ENCODE peak calls at places on chromosomes 3 and 15, in seven cellular contexts. One of them, this sample, is unnamed.
A peak's percentile ranks its signal among the peaks of the same experiment; 100 is the strongest.

GRCh38 chr3:46612324-46612723 is at the start of gene FAM240A:
- DNase-seq in islet precursor cell: no peak
- DNase-seq in right cardiac atrium: no peak
- DNase-seq in PC-3: no peak
- DNase-seq in activated CD4-positive, alpha-beta T cell treated with anti-CD3 and anti-CD28 coated beads, Interleukin-2, amount 50 U/mL, for 4 hours: no peak
- DNase-seq in glutamatergic neuron: no peak
- DNase-seq in stimulated activated CD8-positive, alpha-beta memory T cell treated with anti-CD3 and anti-CD28 coated beads, Interleukin-4, amount 100 ng/mL, for 48 hours: no peak
- DNase-seq in this sample: no peak

GRCh38 chr3:186365202-186365974 is 3.4 kb upstream of the DGKG start:
- DNase-seq in islet precursor cell: peak; percentile 61
- DNase-seq in right cardiac atrium: no peak
- DNase-seq in PC-3: peak; percentile 35
- DNase-seq in activated CD4-positive, alpha-beta T cell treated with anti-CD3 and anti-CD28 coated beads, Interleukin-2, amount 50 U/mL, for 4 hours: no peak
- DNase-seq in glutamatergic neuron: no peak
- DNase-seq in stimulated activated CD8-positive, alpha-beta memory T cell treated with anti-CD3 and anti-CD28 coated beads, Interleukin-4, amount 100 ng/mL, for 48 hours: no peak
- DNase-seq in this sample: no peak

GRCh38 chr15:74185949-74186348 is 12.4 kb downstream of the ISLR start:
- DNase-seq in islet precursor cell: no peak
- DNase-seq in right cardiac atrium: no peak
- DNase-seq in PC-3: peak; percentile 59
- DNase-seq in activated CD4-positive, alpha-beta T cell treated with anti-CD3 and anti-CD28 coated beads, Interleukin-2, amount 50 U/mL, for 4 hours: no peak
- DNase-seq in glutamatergic neuron: no peak
- DNase-seq in stimulated activated CD8-positive, alpha-beta memory T cell treated with anti-CD3 and anti-CD28 coated beads, Interleukin-4, amount 100 ng/mL, for 48 hours: peak; percentile 48
- DNase-seq in this sample: peak; percentile 45

GRCh38 chr3:125050486-125051172 is 5.2 kb downstream of the HEG1 start:
- DNase-seq in islet precursor cell: peak; percentile 36
- DNase-seq in right cardiac atrium: no peak
- DNase-seq in PC-3: no peak
- DNase-seq in activated CD4-positive, alpha-beta T cell treated with anti-CD3 and anti-CD28 coated beads, Interleukin-2, amount 50 U/mL, for 4 hours: no peak
- DNase-seq in glutamatergic neuron: no peak
- DNase-seq in stimulated activated CD8-positive, alpha-beta memory T cell treated with anti-CD3 and anti-CD28 coated beads, Interleukin-4, amount 100 ng/mL, for 48 hours: no peak
- DNase-seq in this sample: peak; percentile 18

GRCh38 chr15:80789296-80789695 is 10.1 kb downstream of the CEMIP start:
- DNase-seq in islet precursor cell: no peak
- DNase-seq in right cardiac atrium: no peak
- DNase-seq in PC-3: no peak
- DNase-seq in activated CD4-positive, alpha-beta T cell treated with anti-CD3 and anti-CD28 coated beads, Interleukin-2, amount 50 U/mL, for 4 hours: no peak
- DNase-seq in glutamatergic neuron: no peak
- DNase-seq in stimulated activated CD8-positive, alpha-beta memory T cell treated with anti-CD3 and anti-CD28 coated beads, Interleukin-4, amount 100 ng/mL, for 48 hours: no peak
- DNase-seq in this sample: peak; percentile 36

GRCh38 chr3:115790759-115791158 is 167.4 kb downstream of the GAP43 start:
- DNase-seq in islet precursor cell: peak; percentile 95
- DNase-seq in right cardiac atrium: no peak
- DNase-seq in PC-3: peak; percentile 98
- DNase-seq in activated CD4-positive, alpha-beta T cell treated with anti-CD3 and anti-CD28 coated beads, Interleukin-2, amount 50 U/mL, for 4 hours: peak; percentile 53
- DNase-seq in glutamatergic neuron: no peak
- DNase-seq in stimulated activated CD8-positive, alpha-beta memory T cell treated with anti-CD3 and anti-CD28 coated beads, Interleukin-4, amount 100 ng/mL, for 48 hours: peak; percentile 59
- DNase-seq in this sample: peak; percentile 98

GRCh38 chr15:51759557-51760070 is 8.2 kb downstream of the TMOD2 start:
- DNase-seq in islet precursor cell: no peak
- DNase-seq in right cardiac atrium: peak; percentile 75
- DNase-seq in PC-3: no peak
- DNase-seq in activated CD4-positive, alpha-beta T cell treated with anti-CD3 and anti-CD28 coated beads, Interleukin-2, amount 50 U/mL, for 4 hours: no peak
- DNase-seq in glutamatergic neuron: no peak
- DNase-seq in stimulated activated CD8-positive, alpha-beta memory T cell treated with anti-CD3 and anti-CD28 coated beads, Interleukin-4, amount 100 ng/mL, for 48 hours: peak; percentile 35
- DNase-seq in this sample: peak; percentile 57

GRCh38 chr3:14274999-14275961 is 96.7 kb downstream of the LSM3 start:
- DNase-seq in islet precursor cell: peak; percentile 69
- DNase-seq in right cardiac atrium: no peak
- DNase-seq in PC-3: peak; percentile 12
- DNase-seq in activated CD4-positive, alpha-beta T cell treated with anti-CD3 and anti-CD28 coated beads, Interleukin-2, amount 50 U/mL, for 4 hours: no peak
- DNase-seq in glutamatergic neuron: no peak
- DNase-seq in stimulated activated CD8-positive, alpha-beta memory T cell treated with anti-CD3 and anti-CD28 coated beads, Interleukin-4, amount 100 ng/mL, for 48 hours: no peak
- DNase-seq in this sample: peak; percentile 35

GRCh38 chr3:99286266-99286845 is 352.0 kb upstream of the COL8A1 start:
- DNase-seq in islet precursor cell: no peak
- DNase-seq in right cardiac atrium: no peak
- DNase-seq in PC-3: no peak
- DNase-seq in activated CD4-positive, alpha-beta T cell treated with anti-CD3 and anti-CD28 coated beads, Interleukin-2, amount 50 U/mL, for 4 hours: no peak
- DNase-seq in glutamatergic neuron: no peak
- DNase-seq in stimulated activated CD8-positive, alpha-beta memory T cell treated with anti-CD3 and anti-CD28 coated beads, Interleukin-4, amount 100 ng/mL, for 48 hours: no peak
- DNase-seq in this sample: peak; percentile 7

GRCh38 chr3:182792901-182793662 is at the start of gene ATP11B:
- DNase-seq in islet precursor cell: peak; percentile 75
- DNase-seq in right cardiac atrium: peak; percentile 90
- DNase-seq in PC-3: peak; percentile 62
- DNase-seq in activated CD4-positive, alpha-beta T cell treated with anti-CD3 and anti-CD28 coated beads, Interleukin-2, amount 50 U/mL, for 4 hours: peak; percentile 66
- DNase-seq in glutamatergic neuron: peak; percentile 68
- DNase-seq in stimulated activated CD8-positive, alpha-beta memory T cell treated with anti-CD3 and anti-CD28 coated beads, Interleukin-4, amount 100 ng/mL, for 48 hours: peak; percentile 83
- DNase-seq in this sample: peak; percentile 76

GRCh38 chr3:156674911-156675743 is 737 bp downstream of the TIPARP start:
- DNase-seq in islet precursor cell: peak; percentile 68
- DNase-seq in right cardiac atrium: peak; percentile 88
- DNase-seq in PC-3: peak; percentile 34
- DNase-seq in activated CD4-positive, alpha-beta T cell treated with anti-CD3 and anti-CD28 coated beads, Interleukin-2, amount 50 U/mL, for 4 hours: peak; percentile 9
- DNase-seq in glutamatergic neuron: peak; percentile 72
- DNase-seq in stimulated activated CD8-positive, alpha-beta memory T cell treated with anti-CD3 and anti-CD28 coated beads, Interleukin-4, amount 100 ng/mL, for 48 hours: peak; percentile 65
- DNase-seq in this sample: peak; percentile 71

GRCh38 chr3:157094301-157094700 is 65.6 kb downstream of the CCNL1 start:
- DNase-seq in islet precursor cell: no peak
- DNase-seq in right cardiac atrium: no peak
- DNase-seq in PC-3: no peak
- DNase-seq in activated CD4-positive, alpha-beta T cell treated with anti-CD3 and anti-CD28 coated beads, Interleukin-2, amount 50 U/mL, for 4 hours: no peak
- DNase-seq in glutamatergic neuron: no peak
- DNase-seq in stimulated activated CD8-positive, alpha-beta memory T cell treated with anti-CD3 and anti-CD28 coated beads, Interleukin-4, amount 100 ng/mL, for 48 hours: no peak
- DNase-seq in this sample: peak; percentile 57

GRCh38 chr3:148737104-148737525 is 39.4 kb downstream of the AGTR1 start:
- DNase-seq in islet precursor cell: no peak
- DNase-seq in right cardiac atrium: no peak
- DNase-seq in PC-3: no peak
- DNase-seq in activated CD4-positive, alpha-beta T cell treated with anti-CD3 and anti-CD28 coated beads, Interleukin-2, amount 50 U/mL, for 4 hours: no peak
- DNase-seq in glutamatergic neuron: no peak
- DNase-seq in stimulated activated CD8-positive, alpha-beta memory T cell treated with anti-CD3 and anti-CD28 coated beads, Interleukin-4, amount 100 ng/mL, for 48 hours: no peak
- DNase-seq in this sample: peak; percentile 30

GRCh38 chr15:38035701-38036100 is 101.3 kb downstream of the TMCO5A start:
- DNase-seq in islet precursor cell: no peak
- DNase-seq in right cardiac atrium: no peak
- DNase-seq in PC-3: peak; percentile 65
- DNase-seq in activated CD4-positive, alpha-beta T cell treated with anti-CD3 and anti-CD28 coated beads, Interleukin-2, amount 50 U/mL, for 4 hours: no peak
- DNase-seq in glutamatergic neuron: no peak
- DNase-seq in stimulated activated CD8-positive, alpha-beta memory T cell treated with anti-CD3 and anti-CD28 coated beads, Interleukin-4, amount 100 ng/mL, for 48 hours: no peak
- DNase-seq in this sample: peak; percentile 54

GRCh38 chr3:48268936-48269551 is 28.1 kb downstream of the ZNF589 start:
- DNase-seq in islet precursor cell: no peak
- DNase-seq in right cardiac atrium: no peak
- DNase-seq in PC-3: no peak
- DNase-seq in activated CD4-positive, alpha-beta T cell treated with anti-CD3 and anti-CD28 coated beads, Interleukin-2, amount 50 U/mL, for 4 hours: peak; percentile 65
- DNase-seq in glutamatergic neuron: no peak
- DNase-seq in stimulated activated CD8-positive, alpha-beta memory T cell treated with anti-CD3 and anti-CD28 coated beads, Interleukin-4, amount 100 ng/mL, for 48 hours: peak; percentile 83
- DNase-seq in this sample: no peak

GRCh38 chr3:149576071-149576564 is 81.7 kb downstream of the WWTR1 start:
- DNase-seq in islet precursor cell: peak; percentile 91
- DNase-seq in right cardiac atrium: peak; percentile 24
- DNase-seq in PC-3: peak; percentile 98
- DNase-seq in activated CD4-positive, alpha-beta T cell treated with anti-CD3 and anti-CD28 coated beads, Interleukin-2, amount 50 U/mL, for 4 hours: no peak
- DNase-seq in glutamatergic neuron: no peak
- DNase-seq in stimulated activated CD8-positive, alpha-beta memory T cell treated with anti-CD3 and anti-CD28 coated beads, Interleukin-4, amount 100 ng/mL, for 48 hours: no peak
- DNase-seq in this sample: peak; percentile 99

This sample was measured in ELR.